ENCODE peak calls at places on chromosomes 11 and 22, in four cellular contexts. One of them, this sample, is unnamed.

GRCh38 chr22:24796860-24797259 is 9.2 kb upstream of the SGSM1 start:
- DNase-seq in ovary: no peak
- DNase-seq in activated CD4-positive, alpha-beta T cell treated with anti-CD3 and anti-CD28 coated beads for 1 hour: no peak
- DNase-seq in adipocyte: no peak
- DNase-seq in this sample: no peak

GRCh38 chr11:95279921-95280861 is 49.2 kb upstream of the SESN3 start:
- DNase-seq in ovary: peak
- DNase-seq in activated CD4-positive, alpha-beta T cell treated with anti-CD3 and anti-CD28 coated beads for 1 hour: no peak
- DNase-seq in adipocyte: peak
- DNase-seq in this sample: no peak

GRCh38 chr11:74154621-74155281 is 16.1 kb downstream of the C2CD3 start:
- DNase-seq in ovary: no peak
- DNase-seq in activated CD4-positive, alpha-beta T cell treated with anti-CD3 and anti-CD28 coated beads for 1 hour: no peak
- DNase-seq in adipocyte: peak
- DNase-seq in this sample: peak

GRCh38 chr11:35785287-35786167 is 123.0 kb downstream of the TRIM44 start:
- DNase-seq in ovary: no peak
- DNase-seq in activated CD4-positive, alpha-beta T cell treated with anti-CD3 and anti-CD28 coated beads for 1 hour: no peak
- DNase-seq in adipocyte: peak
- DNase-seq in this sample: no peak

GRCh38 chr11:57158180-57158579 is 23.6 kb upstream of the LRRC55 start:
- DNase-seq in ovary: no peak
- DNase-seq in activated CD4-positive, alpha-beta T cell treated with anti-CD3 and anti-CD28 coated beads for 1 hour: no peak
- DNase-seq in adipocyte: no peak
- DNase-seq in this sample: no peak

GRCh38 chr11:2265854-2266585 is 4.4 kb downstream of the ASCL2 start:
- DNase-seq in ovary: no peak
- DNase-seq in activated CD4-positive, alpha-beta T cell treated with anti-CD3 and anti-CD28 coated beads for 1 hour: no peak
- DNase-seq in adipocyte: no peak
- DNase-seq in this sample: no peak

GRCh38 chr11:34346551-34346950 is 11.3 kb downstream of the ABTB2 start:
- DNase-seq in ovary: no peak
- DNase-seq in activated CD4-positive, alpha-beta T cell treated with anti-CD3 and anti-CD28 coated beads for 1 hour: no peak
- DNase-seq in adipocyte: no peak
- DNase-seq in this sample: peak

GRCh38 chr11:68343761-68344256 is 31.4 kb downstream of the LRP5 start:
- DNase-seq in ovary: no peak
- DNase-seq in activated CD4-positive, alpha-beta T cell treated with anti-CD3 and anti-CD28 coated beads for 1 hour: no peak
- DNase-seq in adipocyte: no peak
- DNase-seq in this sample: no peak

GRCh38 chr11:63814383-63814736 is 1.1 kb downstream of the SPINDOC start:
- DNase-seq in ovary: no peak
- DNase-seq in activated CD4-positive, alpha-beta T cell treated with anti-CD3 and anti-CD28 coated beads for 1 hour: no peak
- DNase-seq in adipocyte: peak
- DNase-seq in this sample: no peak

GRCh38 chr22:19844423-19845368 is 10.0 kb downstream of the GNB1L start:
- DNase-seq in ovary: no peak
- DNase-seq in activated CD4-positive, alpha-beta T cell treated with anti-CD3 and anti-CD28 coated beads for 1 hour: no peak
- DNase-seq in adipocyte: peak
- DNase-seq in this sample: no peak